ENCODE peak calls at places on chromosomes 2 and 18, in nine cellular contexts. P is activated T-helper 1 cell treated with anti-CD3 and anti-CD28 coated beads, Interleukin-2, amount 50 U/mL, for 16 hours; X is T-cell; I is activated CD4-positive, alpha-beta T cell treated with anti-CD3 and anti-CD28 coated beads, Interleukin-2, amount 50 U/mL, for 1 hour; Q is posterior cingulate gyrus; H is iris pigment epithelial cell; N is uterus; Z is foreskin melanocyte; T is frontal cortex. A is an unnamed sample.

GRCh38 chr2:171347591-171348032 is 86.2 kb downstream of the METTL8 start:
- DNase-seq in X (no peak), I (no peak), T (no peak), H (peak), P (no peak), Q (no peak), Z (no peak), N (no peak), A (peak)

GRCh38 chr2:3294066-3294465 is 83.6 kb downstream of the EIPR1 start:
- DNase-seq in T (no peak), X (no peak), Q (no peak), Z (no peak), P (no peak), I (no peak), H (no peak), N (no peak), A (no peak)

GRCh38 chr2:64359892-64360657 is 93.9 kb upstream of the LGALSL start:
- DNase-seq in X (no peak), I (no peak), Z (no peak), Q (no peak), P (no peak), N (peak), H (peak), T (no peak), A (peak)

GRCh38 chr18:32301976-32302743 is 112.3 kb downstream of the MEP1B start:
- DNase-seq in Z (no peak), P (no peak), X (no peak), N (no peak), H (peak), Q (no peak), I (no peak), T (no peak), A (peak)

GRCh38 chr18:49167084-49167483 is 216.3 kb upstream of the SMAD7 start:
- DNase-seq in Q (no peak), T (no peak), P (no peak), N (no peak), I (no peak), H (no peak), Z (no peak), X (no peak), A (no peak)

GRCh38 chr2:185978634-185979405 is 240.2 kb downstream of the FSIP2 start:
- DNase-seq in H (no peak), P (no peak), X (no peak), N (no peak), I (no peak), Z (peak), Q (no peak), T (no peak), A (peak)

GRCh38 chr2:102301867-102302362 is 9.4 kb upstream of the IL1RL1 start:
- DNase-seq in I (peak), Q (no peak), H (peak), Z (no peak), N (no peak), T (no peak), P (peak), X (peak), A (peak)

GRCh38 chr2:236855866-236856855 is 229.5 kb upstream of the COPS8 start:
- DNase-seq in H (no peak), T (no peak), Z (no peak), I (no peak), P (no peak), X (no peak), N (no peak), Q (no peak), A (no peak)

GRCh38 chr18:49668583-49669290 is 106.9 kb downstream of the LIPG start:
- DNase-seq in N (peak), H (peak), P (no peak), I (no peak), Z (no peak), X (no peak), T (peak), Q (no peak), A (peak)

A was measured in amniotic epithelial cell.